ENCODE peak calls at places on chromosomes 2 and 18, in eight cellular contexts. One of them, this sample, is unnamed.

GRCh38 chr18:31591628-31592027 is at the start of gene TTR:
- DNase-seq in upper lobe of right lung: no peak
- DNase-seq in stomach: peak; percentile 28
- DNase-seq in endothelial cell: no peak
- DNase-seq in astrocyte: no peak
- DNase-seq in dorsolateral prefrontal cortex: no peak
- DNase-seq in thyroid gland: no peak
- DNase-seq in heart left ventricle: no peak
- DNase-seq in this sample: no peak

GRCh38 chr2:100580474-100581264 is 17.9 kb downstream of the PDCL3 start:
- DNase-seq in upper lobe of right lung: peak; percentile 69
- DNase-seq in stomach: no peak
- DNase-seq in endothelial cell: no peak
- DNase-seq in astrocyte: no peak
- DNase-seq in dorsolateral prefrontal cortex: no peak
- DNase-seq in thyroid gland: no peak
- DNase-seq in heart left ventricle: no peak
- DNase-seq in this sample: no peak

GRCh38 chr2:233290446-233290845 is 17.2 kb upstream of the SAG start:
- DNase-seq in upper lobe of right lung: no peak
- DNase-seq in stomach: no peak
- DNase-seq in endothelial cell: no peak
- DNase-seq in astrocyte: no peak
- DNase-seq in dorsolateral prefrontal cortex: no peak
- DNase-seq in thyroid gland: peak; percentile 35
- DNase-seq in heart left ventricle: no peak
- DNase-seq in this sample: no peak

GRCh38 chr2:218023636-218024035 is 20.8 kb upstream of the TNS1 start:
- DNase-seq in upper lobe of right lung: peak; percentile 19
- DNase-seq in stomach: no peak
- DNase-seq in endothelial cell: no peak
- DNase-seq in astrocyte: no peak
- DNase-seq in dorsolateral prefrontal cortex: no peak
- DNase-seq in thyroid gland: no peak
- DNase-seq in heart left ventricle: no peak
- DNase-seq in this sample: no peak

GRCh38 chr2:229856416-229856815 is 65.4 kb downstream of the TRIP12 start:
- DNase-seq in upper lobe of right lung: no peak
- DNase-seq in stomach: no peak
- DNase-seq in endothelial cell: no peak
- DNase-seq in astrocyte: no peak
- DNase-seq in dorsolateral prefrontal cortex: no peak
- DNase-seq in thyroid gland: no peak
- DNase-seq in heart left ventricle: no peak
- DNase-seq in this sample: no peak

GRCh38 chr2:229641676-229642075 is 72.7 kb downstream of the DNER start:
- DNase-seq in upper lobe of right lung: no peak
- DNase-seq in stomach: no peak
- DNase-seq in endothelial cell: no peak
- DNase-seq in astrocyte: no peak
- DNase-seq in dorsolateral prefrontal cortex: no peak
- DNase-seq in thyroid gland: no peak
- DNase-seq in heart left ventricle: no peak
- DNase-seq in this sample: no peak

GRCh38 chr2:232872826-232873225 is 2.8 kb downstream of the SNORC start:
- DNase-seq in upper lobe of right lung: peak; percentile 51
- DNase-seq in stomach: no peak
- DNase-seq in endothelial cell: no peak
- DNase-seq in astrocyte: no peak
- DNase-seq in dorsolateral prefrontal cortex: no peak
- DNase-seq in thyroid gland: no peak
- DNase-seq in heart left ventricle: no peak
- DNase-seq in this sample: no peak

GRCh38 chr18:35581555-35582309 is at the start of gene GALNT1:
- DNase-seq in upper lobe of right lung: peak; percentile 72
- DNase-seq in stomach: no peak
- DNase-seq in endothelial cell: peak; percentile 27
- DNase-seq in astrocyte: no peak
- DNase-seq in dorsolateral prefrontal cortex: peak; percentile 47
- DNase-seq in thyroid gland: peak; percentile 30
- DNase-seq in heart left ventricle: peak; percentile 67
- DNase-seq in this sample: no peak

GRCh38 chr2:69509011-69509749 is 71.9 kb upstream of the NFU1 start:
- DNase-seq in upper lobe of right lung: no peak
- DNase-seq in stomach: no peak
- DNase-seq in endothelial cell: no peak
- DNase-seq in astrocyte: peak; percentile 6
- DNase-seq in dorsolateral prefrontal cortex: peak; percentile 72
- DNase-seq in thyroid gland: no peak
- DNase-seq in heart left ventricle: no peak
- DNase-seq in this sample: no peak

GRCh38 chr18:79497638-79498081 is 101.9 kb downstream of the NFATC1 start:
- DNase-seq in upper lobe of right lung: no peak
- DNase-seq in stomach: no peak
- DNase-seq in endothelial cell: no peak
- DNase-seq in astrocyte: peak; percentile 20
- DNase-seq in dorsolateral prefrontal cortex: no peak
- DNase-seq in thyroid gland: no peak
- DNase-seq in heart left ventricle: no peak
- DNase-seq in this sample: no peak

GRCh38 chr2:202780514-202781021 is 91.0 kb downstream of the ICA1L start:
- DNase-seq in upper lobe of right lung: no peak
- DNase-seq in stomach: no peak
- DNase-seq in endothelial cell: no peak
- DNase-seq in astrocyte: peak; percentile 88
- DNase-seq in dorsolateral prefrontal cortex: no peak
- DNase-seq in thyroid gland: no peak
- DNase-seq in heart left ventricle: no peak
- DNase-seq in this sample: no peak

GRCh38 chr18:56245856-56246575 is 392.4 kb downstream of the TXNL1 start:
- DNase-seq in upper lobe of right lung: no peak
- DNase-seq in stomach: no peak
- DNase-seq in endothelial cell: no peak
- DNase-seq in astrocyte: peak; percentile 77
- DNase-seq in dorsolateral prefrontal cortex: no peak
- DNase-seq in thyroid gland: no peak
- DNase-seq in heart left ventricle: no peak
- DNase-seq in this sample: peak; percentile 12

GRCh38 chr2:240508832-240509545 is 48.8 kb downstream of the ANKMY1 start:
- DNase-seq in upper lobe of right lung: no peak
- DNase-seq in stomach: no peak
- DNase-seq in endothelial cell: no peak
- DNase-seq in astrocyte: no peak
- DNase-seq in dorsolateral prefrontal cortex: no peak
- DNase-seq in thyroid gland: no peak
- DNase-seq in heart left ventricle: no peak
- DNase-seq in this sample: no peak

GRCh38 chr2:54945401-54946219 is 104.6 kb downstream of the RTN4 start:
- DNase-seq in upper lobe of right lung: no peak
- DNase-seq in stomach: peak; percentile 40
- DNase-seq in endothelial cell: no peak
- DNase-seq in astrocyte: peak; percentile 33
- DNase-seq in dorsolateral prefrontal cortex: peak; percentile 67
- DNase-seq in thyroid gland: peak; percentile 94
- DNase-seq in heart left ventricle: no peak
- DNase-seq in this sample: no peak

GRCh38 chr2:133886735-133887675 is 318.7 kb upstream of the NCKAP5 start:
- DNase-seq in upper lobe of right lung: peak; percentile 79
- DNase-seq in stomach: peak; percentile 83
- DNase-seq in endothelial cell: peak; percentile 73
- DNase-seq in astrocyte: peak; percentile 27
- DNase-seq in dorsolateral prefrontal cortex: peak; percentile 84
- DNase-seq in thyroid gland: peak; percentile 83
- DNase-seq in heart left ventricle: peak; percentile 70
- DNase-seq in this sample: peak; percentile 70

GRCh38 chr2:55962910-55963309 is 39.3 kb upstream of the EFEMP1 start:
- DNase-seq in upper lobe of right lung: no peak
- DNase-seq in stomach: no peak
- DNase-seq in endothelial cell: no peak
- DNase-seq in astrocyte: peak; percentile 23
- DNase-seq in dorsolateral prefrontal cortex: no peak
- DNase-seq in thyroid gland: no peak
- DNase-seq in heart left ventricle: no peak
- DNase-seq in this sample: no peak

GRCh38 chr2:38109732-38110181 is 33.8 kb upstream of the CYP1B1 start:
- DNase-seq in upper lobe of right lung: no peak
- DNase-seq in stomach: no peak
- DNase-seq in endothelial cell: no peak
- DNase-seq in astrocyte: no peak
- DNase-seq in dorsolateral prefrontal cortex: no peak
- DNase-seq in thyroid gland: no peak
- DNase-seq in heart left ventricle: no peak
- DNase-seq in this sample: no peak

GRCh38 chr2:167510071-167510759 is 621.9 kb downstream of the XIRP2 start:
- DNase-seq in upper lobe of right lung: no peak
- DNase-seq in stomach: no peak
- DNase-seq in endothelial cell: no peak
- DNase-seq in astrocyte: peak; percentile 18
- DNase-seq in dorsolateral prefrontal cortex: no peak
- DNase-seq in thyroid gland: no peak
- DNase-seq in heart left ventricle: no peak
- DNase-seq in this sample: no peak

GRCh38 chr2:222318712-222319575 is 20.1 kb upstream of the PAX3 start:
- DNase-seq in upper lobe of right lung: peak; percentile 68
- DNase-seq in stomach: no peak
- DNase-seq in endothelial cell: no peak
- DNase-seq in astrocyte: no peak
- DNase-seq in dorsolateral prefrontal cortex: no peak
- DNase-seq in thyroid gland: peak; percentile 55
- DNase-seq in heart left ventricle: peak; percentile 75
- DNase-seq in this sample: peak; percentile 79

GRCh38 chr2:160209457-160209856 is 9.4 kb upstream of the ITGB6 start:
- DNase-seq in upper lobe of right lung: no peak
- DNase-seq in stomach: no peak
- DNase-seq in endothelial cell: no peak
- DNase-seq in astrocyte: peak; percentile 97
- DNase-seq in dorsolateral prefrontal cortex: no peak
- DNase-seq in thyroid gland: no peak
- DNase-seq in heart left ventricle: no peak
- DNase-seq in this sample: no peak

GRCh38 chr2:9693646-9694045 is 62.8 kb upstream of the YWHAQ start:
- DNase-seq in upper lobe of right lung: no peak
- DNase-seq in stomach: no peak
- DNase-seq in endothelial cell: no peak
- DNase-seq in astrocyte: no peak
- DNase-seq in dorsolateral prefrontal cortex: no peak
- DNase-seq in thyroid gland: no peak
- DNase-seq in heart left ventricle: no peak
- DNase-seq in this sample: no peak

GRCh38 chr2:57453929-57454328 is 592.7 kb upstream of the VRK2 start:
- DNase-seq in upper lobe of right lung: no peak
- DNase-seq in stomach: no peak
- DNase-seq in endothelial cell: no peak
- DNase-seq in astrocyte: no peak
- DNase-seq in dorsolateral prefrontal cortex: no peak
- DNase-seq in thyroid gland: no peak
- DNase-seq in heart left ventricle: no peak
- DNase-seq in this sample: peak; percentile 18

GRCh38 chr18:42048150-42048549 is 93.1 kb downstream of the PIK3C3 start:
- DNase-seq in upper lobe of right lung: no peak
- DNase-seq in stomach: no peak
- DNase-seq in endothelial cell: no peak
- DNase-seq in astrocyte: peak; percentile 81
- DNase-seq in dorsolateral prefrontal cortex: no peak
- DNase-seq in thyroid gland: no peak
- DNase-seq in heart left ventricle: no peak
- DNase-seq in this sample: peak; percentile 12

GRCh38 chr2:8600456-8600855 is 81.4 kb upstream of the ID2 start:
- DNase-seq in upper lobe of right lung: peak; percentile 58
- DNase-seq in stomach: no peak
- DNase-seq in endothelial cell: no peak
- DNase-seq in astrocyte: no peak
- DNase-seq in dorsolateral prefrontal cortex: peak; percentile 37
- DNase-seq in thyroid gland: no peak
- DNase-seq in heart left ventricle: no peak
- DNase-seq in this sample: no peak

GRCh38 chr2:237091779-237092436 is 6.2 kb downstream of the COPS8 start:
- DNase-seq in upper lobe of right lung: no peak
- DNase-seq in stomach: no peak
- DNase-seq in endothelial cell: no peak
- DNase-seq in astrocyte: peak; percentile 53
- DNase-seq in dorsolateral prefrontal cortex: no peak
- DNase-seq in thyroid gland: no peak
- DNase-seq in heart left ventricle: no peak
- DNase-seq in this sample: no peak

DNA sequence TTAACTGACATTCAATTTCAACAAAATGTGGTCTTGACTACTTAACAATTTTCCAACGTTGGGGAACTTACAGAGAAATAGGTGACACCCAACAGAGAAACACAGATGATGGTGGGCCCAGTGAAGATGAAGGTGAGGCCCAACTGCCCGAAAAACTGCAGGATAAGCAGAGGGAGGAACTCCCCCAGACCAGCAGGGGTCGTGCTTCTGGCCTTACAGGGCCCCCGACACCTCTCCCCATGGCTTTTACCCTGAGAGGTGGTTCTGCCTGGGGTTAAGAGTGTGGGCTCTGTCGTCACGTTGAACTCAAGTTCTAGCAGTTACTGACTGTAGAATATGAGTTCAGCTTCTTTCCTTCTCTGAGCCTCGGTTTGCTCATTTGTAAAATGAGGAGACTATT is 119.5 kb upstream of the SMIM21 start:
- DNase-seq in upper lobe of right lung: no peak
- DNase-seq in stomach: no peak
- DNase-seq in endothelial cell: no peak
- DNase-seq in astrocyte: no peak
- DNase-seq in dorsolateral prefrontal cortex: no peak
- DNase-seq in thyroid gland: no peak
- DNase-seq in heart left ventricle: no peak
- DNase-seq in this sample: no peak
- TF ChIP-seq CTCF in upper lobe of right lung: no peak
- TF ChIP-seq CTCF in stomach: no peak
- TF ChIP-seq CTCF in endothelial cell: no peak
- TF ChIP-seq CTCF in astrocyte: no peak
- TF ChIP-seq CTCF in dorsolateral prefrontal cortex: no peak
- TF ChIP-seq CTCF in thyroid gland: no peak
- TF ChIP-seq CTCF in heart left ventricle: no peak
- TF ChIP-seq CTCF in this sample: peak; percentile 16

GRCh38 chr2:110818767-110819481 is 86.6 kb downstream of the ACOXL start:
- DNase-seq in upper lobe of right lung: no peak
- DNase-seq in stomach: no peak
- DNase-seq in endothelial cell: no peak
- DNase-seq in astrocyte: no peak
- DNase-seq in dorsolateral prefrontal cortex: no peak
- DNase-seq in thyroid gland: no peak
- DNase-seq in heart left ventricle: no peak
- DNase-seq in this sample: peak; percentile 26
- TF ChIP-seq CTCF in upper lobe of right lung: no peak
- TF ChIP-seq CTCF in stomach: no peak
- TF ChIP-seq CTCF in endothelial cell: no peak
- TF ChIP-seq CTCF in astrocyte: no peak
- TF ChIP-seq CTCF in dorsolateral prefrontal cortex: no peak
- TF ChIP-seq CTCF in thyroid gland: no peak
- TF ChIP-seq CTCF in heart left ventricle: no peak
- TF ChIP-seq CTCF in this sample: no peak

GRCh38 chr2:45000341-45000901 is 8.8 kb downstream of the SIX2 start:
- DNase-seq in upper lobe of right lung: no peak
- DNase-seq in stomach: no peak
- DNase-seq in endothelial cell: peak; percentile 38
- DNase-seq in astrocyte: no peak
- DNase-seq in dorsolateral prefrontal cortex: no peak
- DNase-seq in thyroid gland: no peak
- DNase-seq in heart left ventricle: no peak
- DNase-seq in this sample: no peak
- TF ChIP-seq CTCF in upper lobe of right lung: no peak
- TF ChIP-seq CTCF in stomach: no peak
- TF ChIP-seq CTCF in endothelial cell: no peak
- TF ChIP-seq CTCF in astrocyte: no peak
- TF ChIP-seq CTCF in dorsolateral prefrontal cortex: no peak
- TF ChIP-seq CTCF in thyroid gland: no peak
- TF ChIP-seq CTCF in heart left ventricle: no peak
- TF ChIP-seq CTCF in this sample: no peak

GRCh38 chr2:6922201-6922656 is 5.0 kb downstream of the RNF144A start:
- DNase-seq in upper lobe of right lung: no peak
- DNase-seq in stomach: no peak
- DNase-seq in endothelial cell: no peak
- DNase-seq in astrocyte: no peak
- DNase-seq in dorsolateral prefrontal cortex: no peak
- DNase-seq in thyroid gland: peak; percentile 67
- DNase-seq in heart left ventricle: no peak
- DNase-seq in this sample: no peak
- TF ChIP-seq CTCF in upper lobe of right lung: peak; percentile 9
- TF ChIP-seq CTCF in stomach: no peak
- TF ChIP-seq CTCF in endothelial cell: no peak
- TF ChIP-seq CTCF in astrocyte: no peak
- TF ChIP-seq CTCF in dorsolateral prefrontal cortex: no peak
- TF ChIP-seq CTCF in thyroid gland: peak; percentile 47
- TF ChIP-seq CTCF in heart left ventricle: no peak
- TF ChIP-seq CTCF in this sample: no peak